ENCODE peak calls at places on chromosomes 16 and 17, in five cellular contexts. Z is NCI-H510A treated with DMSO at 0.1 percent for 48 hours, F is fibroblast of the conjunctiva, B is GF-D8, X is kidney tubule cell. W is an unnamed sample.

GRCh38 chr17:42026821-42027539 is 7.1 kb downstream of the NKIRAS2 start:
- DNase-seq in Z (no peak), B (no peak), X (no peak), F (no peak), W (no peak)

GRCh38 chr16:31189412-31189778 is 9.5 kb downstream of the FUS start:
- DNase-seq in B (no peak), F (no peak), X (no peak), Z (no peak), W (no peak)

GRCh38 chr17:37824534-37825485 is 80.0 kb upstream of the HNF1B start:
- DNase-seq in B (peak), X (peak), Z (no peak), F (no peak), W (peak)

GRCh38 chr17:59498421-59499307 is 66.7 kb upstream of the DHX40 start:
- DNase-seq in X (no peak), Z (no peak), B (no peak), F (no peak), W (no peak)

GRCh38 chr16:26578748-26579147 is 488.0 kb upstream of the C16orf82 start:
- DNase-seq in B (no peak), X (no peak), F (no peak), Z (no peak), W (no peak)

GRCh38 chr17:35254107-35254802 is 11.4 kb downstream of the SLFN5 start:
- DNase-seq in X (peak), Z (no peak), F (peak), B (no peak), W (no peak)

GRCh38 chr17:80791758-80792284 is 199.8 kb upstream of the CHMP6 start:
- DNase-seq in F (peak), X (peak), B (no peak), Z (no peak), W (no peak)

GRCh38 chr16:66746682-66747081 is 4.7 kb downstream of the DYNC1LI2 start:
- DNase-seq in F (no peak), Z (no peak), X (no peak), B (peak), W (peak)

GRCh38 chr17:63740464-63741181 is 976 bp downstream of the STRADA start:
- DNase-seq in Z (no peak), B (peak), X (peak), F (no peak), W (peak)

GRCh38 chr17:17416007-17416399 is 60.8 kb upstream of the MED9 start:
- DNase-seq in F (peak), Z (peak), B (peak), X (peak), W (peak)

GRCh38 chr16:89915303-89916232 is 3.1 kb upstream of the MC1R start:
- DNase-seq in F (no peak), Z (no peak), B (no peak), X (no peak), W (no peak)

W was measured in Kasumi-1.